ENCODE peak calls at places on chromosomes 11 and 22, in eight cellular contexts. M is mucosa of descending colon; O is upper lobe of right lung; B is HCT116; Z is GM12865; E is cardiac muscle cell; S is CD8-positive, alpha-beta T cell; N is GM23338. H is an unnamed sample.

GRCh38 chr11:35107866-35108265 is 31.1 kb upstream of the CD44 start:
- DNase-seq in M (no peak), O (no peak), B (no peak), Z (peak), E (no peak), S (no peak), N (no peak), H (no peak)

GRCh38 chr22:35313311-35314121 is 13.8 kb downstream of the TOM1 start:
- DNase-seq in M (no peak), O (peak), B (no peak), Z (peak), E (peak), S (no peak), N (no peak), H (peak)

GRCh38 chr22:21020802-21021429 is 6.0 kb downstream of the P2RX6 start:
- DNase-seq in M (no peak), O (no peak), B (no peak), Z (peak), E (peak), S (peak), N (peak), H (no peak)

GRCh38 chr11:47270331-47271271 is 668 bp downstream of the MADD start:
- DNase-seq in M (peak), O (peak), B (no peak), Z (peak), E (peak), S (peak), N (peak), H (peak)

GRCh38 chr11:57637626-57638004 is 12.1 kb downstream of the YPEL4 start:
- DNase-seq in M (no peak), O (peak), B (no peak), Z (no peak), E (peak), S (no peak), N (peak), H (peak)

GRCh38 chr11:33248416-33248957 is 8.7 kb upstream of the HIPK3 start:
- DNase-seq in M (no peak), O (no peak), B (no peak), Z (no peak), E (no peak), S (no peak), N (no peak), H (no peak)

GRCh38 chr22:19931514-19931913 is 10.1 kb upstream of the COMT start:
- DNase-seq in M (no peak), O (no peak), B (no peak), Z (no peak), E (no peak), S (no peak), N (no peak), H (no peak)

GRCh38 chr22:32805586-32805881 is 4.0 kb downstream of the TIMP3 start:
- DNase-seq in M (no peak), O (no peak), B (no peak), Z (no peak), E (no peak), S (no peak), N (no peak), H (no peak)

GRCh38 chr22:45785458-45785857 is 113.8 kb downstream of the ATXN10 start:
- DNase-seq in M (no peak), O (no peak), B (no peak), Z (no peak), E (no peak), S (no peak), N (no peak), H (no peak)

GRCh38 chr22:45882881-45883810 is 93.8 kb downstream of the WNT7B start:
- DNase-seq in M (no peak), O (peak), B (no peak), Z (no peak), E (no peak), S (no peak), N (no peak), H (no peak)

GRCh38 chr11:116278076-116278475 is 494.7 kb downstream of the BUD13 start:
- DNase-seq in M (no peak), O (no peak), B (no peak), Z (no peak), E (no peak), S (no peak), N (no peak), H (no peak)

GRCh38 chr11:116281173-116282160 is 491.3 kb downstream of the BUD13 start:
- DNase-seq in M (no peak), O (no peak), B (no peak), Z (no peak), E (no peak), S (no peak), N (peak), H (no peak)

GRCh38 chr11:116272181-116272789 is 500.5 kb downstream of the BUD13 start:
- DNase-seq in M (no peak), O (no peak), B (no peak), Z (no peak), E (no peak), S (no peak), N (peak), H (no peak)

GRCh38 chr11:116275634-116276033 is 497.2 kb downstream of the BUD13 start:
- DNase-seq in M (no peak), O (no peak), B (no peak), Z (peak), E (no peak), S (no peak), N (no peak), H (no peak)

GRCh38 chr11:116276051-116277044 is 496.4 kb downstream of the BUD13 start:
- DNase-seq in M (peak), O (peak), B (peak), Z (peak), E (peak), S (peak), N (peak), H (peak)
- TF ChIP-seq CTCF in M (peak), O (peak), B (peak), Z (peak), E (peak), S (peak), N (peak), H (peak)

GRCh38 chr22:29311468-29312217 is 3.9 kb downstream of the RASL10A start:
- DNase-seq in M (no peak), O (no peak), B (no peak), Z (no peak), E (no peak), S (no peak), N (no peak), H (no peak)
- TF ChIP-seq CTCF in M (no peak), O (no peak), B (no peak), Z (no peak), E (no peak), S (no peak), N (no peak), H (no peak)

DNA sequence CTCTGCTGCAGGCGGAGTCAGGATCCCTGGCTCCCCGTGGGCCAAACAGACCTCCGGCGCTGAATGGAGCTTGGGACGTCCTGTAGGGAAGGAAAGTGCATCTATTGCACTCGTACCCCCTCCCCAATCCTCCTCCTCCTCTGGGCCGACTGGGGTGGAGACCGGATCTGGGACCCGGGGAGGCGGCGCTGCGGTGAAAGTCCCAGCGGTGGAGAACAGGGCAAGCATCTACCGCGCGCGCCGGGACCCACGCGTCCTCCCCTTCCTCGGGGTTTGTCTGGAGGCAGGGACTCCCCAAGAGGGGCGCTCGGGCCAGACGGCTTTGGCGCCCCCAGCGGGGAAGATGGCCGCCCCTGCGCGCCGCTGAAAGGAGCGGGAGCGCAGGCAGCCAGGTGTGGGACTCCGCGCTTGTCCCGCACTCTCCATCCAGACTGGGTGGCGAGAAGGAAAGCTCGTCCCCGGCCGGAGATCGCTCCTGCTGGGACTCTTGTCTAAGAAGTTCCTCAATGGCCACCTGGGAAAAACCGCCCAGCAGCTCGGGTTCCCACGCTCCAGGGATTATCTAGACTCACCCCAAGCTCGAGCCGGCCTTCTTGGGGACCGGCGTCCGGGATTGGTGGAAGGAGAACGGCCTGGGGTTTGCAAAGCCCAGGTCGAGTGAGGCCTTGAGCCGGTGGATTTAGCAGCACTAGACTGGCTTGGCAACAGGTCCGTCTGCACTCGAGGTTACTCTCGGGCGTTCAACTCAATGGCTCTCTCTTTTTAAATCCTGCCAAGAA is 718 bp downstream of the FADS2 start:
- DNase-seq in M (no peak), O (peak), B (no peak), Z (peak), E (peak), S (peak), N (peak), H (peak)
- TF ChIP-seq CTCF in M (no peak), O (peak), B (no peak), Z (peak), E (peak), S (peak), N (peak), H (peak)

DNA sequence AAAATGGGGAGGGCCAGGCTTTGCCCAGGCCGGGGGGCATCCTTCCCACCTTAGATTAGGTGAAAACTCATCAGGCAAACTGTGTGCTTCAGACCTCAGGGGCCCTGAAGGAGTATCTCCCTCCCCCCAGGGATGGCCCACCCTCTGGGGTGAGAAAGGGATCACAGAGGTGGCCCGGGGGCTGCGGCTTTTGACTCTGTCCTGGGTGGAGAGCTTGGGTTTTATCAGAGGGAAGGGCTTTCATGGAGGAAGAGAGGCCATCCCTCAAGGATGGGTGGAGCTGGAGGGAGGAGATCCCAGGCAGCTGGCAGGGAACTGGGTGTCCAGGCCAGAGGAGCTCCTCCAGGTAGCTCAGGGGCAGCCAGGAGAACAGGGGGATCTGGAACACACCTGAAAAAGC is 3.1 kb upstream of the PPP2R5B start:
- DNase-seq in M (no peak), O (no peak), B (no peak), Z (no peak), E (no peak), S (no peak), N (no peak), H (no peak)
- TF ChIP-seq CTCF in M (no peak), O (no peak), B (no peak), Z (no peak), E (no peak), S (no peak), N (no peak), H (no peak)

GRCh38 chr11:132082566-132082965 is 712.2 kb downstream of the NTM start:
- DNase-seq in M (no peak), O (no peak), B (no peak), Z (no peak), E (no peak), S (no peak), N (no peak), H (no peak)
- TF ChIP-seq CTCF in M (no peak), O (no peak), B (no peak), Z (no peak), E (no peak), S (no peak), N (peak), H (no peak)

DNA sequence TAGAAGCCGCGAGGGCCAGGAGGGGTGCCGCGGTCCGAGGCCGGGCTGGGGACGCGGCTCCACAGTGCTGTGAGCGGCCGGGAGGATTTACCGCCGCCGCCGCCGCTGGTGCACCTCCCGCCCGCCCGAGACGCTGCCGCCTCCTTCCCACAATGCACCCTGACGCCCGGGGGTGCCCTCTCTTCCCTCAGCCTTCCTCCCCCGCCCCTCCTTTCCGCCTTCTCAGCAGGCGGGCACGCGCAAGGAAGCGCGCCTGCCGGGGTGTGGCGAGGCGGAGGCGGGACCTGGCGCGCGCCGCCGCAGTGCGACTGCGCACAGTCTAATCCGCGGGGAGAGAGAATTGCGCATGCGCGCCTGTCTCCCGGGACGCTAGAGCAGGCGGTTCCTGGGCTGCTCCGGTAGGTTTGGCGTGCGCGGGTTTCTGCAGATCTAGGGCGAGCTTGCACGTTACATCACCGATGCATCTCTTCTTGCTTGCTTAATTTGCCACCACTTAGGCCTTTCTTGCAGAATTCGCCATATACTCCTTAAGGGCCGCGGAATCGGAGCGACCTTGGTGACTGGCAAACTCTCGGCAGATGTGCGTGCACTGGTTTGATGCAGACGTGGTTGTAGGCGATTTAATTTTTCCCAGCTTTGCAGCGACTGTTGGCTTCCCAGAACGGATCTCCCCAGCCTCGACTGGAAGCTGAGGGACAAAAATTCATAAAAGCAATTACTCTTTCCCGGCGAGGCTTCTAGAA is at the start of the genes GVQW3 and THAP12:
- DNase-seq in M (peak), O (peak), B (peak), Z (peak), E (peak), S (peak), N (peak), H (peak)
- TF ChIP-seq CTCF in M (no peak), O (peak), B (no peak), Z (peak), E (no peak), S (no peak), N (no peak), H (no peak)